ENCODE peak calls at places on chromosomes 2 and 18, in seven cellular contexts. N, B, D, G, S, U and P are unnamed samples.

GRCh38 chr2:148167241-148167766 is 146.4 kb downstream of the MBD5 start:
- DNase-seq in B (no peak), U (no peak), N (no peak), G (no peak), D (no peak), S (no peak), P (no peak)

GRCh38 chr2:98134138-98134537 is 47.2 kb downstream of the VWA3B start:
- DNase-seq in G (no peak), N (peak), U (no peak), D (no peak), S (no peak), B (peak), P (peak)

GRCh38 chr18:32483002-32483401 is 12.3 kb upstream of the GAREM1 start:
- DNase-seq in B (no peak), D (no peak), U (no peak), G (no peak), N (no peak), S (no peak), P (no peak)

GRCh38 chr2:67400560-67401464 is 3.7 kb downstream of the ETAA1 start:
- DNase-seq in B (no peak), S (no peak), D (no peak), N (no peak), U (peak), G (no peak), P (no peak)

GRCh38 chr18:61432590-61432989 is 99.4 kb downstream of the CDH20 start:
- DNase-seq in S (no peak), D (no peak), U (no peak), N (no peak), G (no peak), B (no peak), P (no peak)

GRCh38 chr18:63818212-63818611 is 43.0 kb downstream of the SERPINB7 start:
- DNase-seq in N (no peak), U (no peak), G (no peak), B (no peak), D (no peak), S (no peak), P (no peak)

GRCh38 chr18:54923339-54923956 is 35.8 kb downstream of the CCDC68 start:
- DNase-seq in S (no peak), N (no peak), B (no peak), U (no peak), D (no peak), G (no peak), P (no peak)

GRCh38 chr2:199306116-199306515 is 151.6 kb downstream of the SATB2 start:
- DNase-seq in N (no peak), S (no peak), G (no peak), D (no peak), B (no peak), U (no peak), P (no peak)

GRCh38 chr2:99085400-99085799 is 56.1 kb upstream of the C2orf15 start:
- DNase-seq in N (peak), D (no peak), S (no peak), G (peak), B (peak), U (no peak), P (no peak)

GRCh38 chr18:3816601-3817363 is 366.8 kb downstream of the TGIF1 start:
- DNase-seq in D (no peak), S (no peak), B (no peak), U (peak), G (no peak), N (no peak), P (no peak)

GRCh38 chr2:144454466-144455287 is 65.2 kb downstream of the ZEB2 start:
- DNase-seq in U (peak), D (no peak), B (no peak), S (no peak), G (no peak), N (no peak), P (no peak)

GRCh38 chr18:78826631-78827030 is 153.0 kb upstream of the SALL3 start:
- DNase-seq in D (no peak), N (no peak), S (no peak), B (no peak), U (no peak), G (no peak), P (no peak)

GRCh38 chr2:230658877-230659652 is 53.6 kb upstream of the CAB39 start:
- DNase-seq in G (no peak), B (no peak), N (no peak), U (no peak), S (no peak), D (no peak), P (no peak)
- H3K27ac ChIP-seq in G (no peak), B (no peak), N (no peak), U (no peak), S (no peak), D (no peak), P (peak)

GRCh38 chr2:9737053-9737875 is 106.0 kb upstream of the TAF1B start:
- DNase-seq in D (no peak), B (no peak), G (no peak), S (no peak), N (no peak), U (peak), P (no peak)
- H3K4me3 ChIP-seq in D (no peak), B (no peak), G (no peak), S (no peak), N (no peak), U (no peak), P (no peak)

DNA sequence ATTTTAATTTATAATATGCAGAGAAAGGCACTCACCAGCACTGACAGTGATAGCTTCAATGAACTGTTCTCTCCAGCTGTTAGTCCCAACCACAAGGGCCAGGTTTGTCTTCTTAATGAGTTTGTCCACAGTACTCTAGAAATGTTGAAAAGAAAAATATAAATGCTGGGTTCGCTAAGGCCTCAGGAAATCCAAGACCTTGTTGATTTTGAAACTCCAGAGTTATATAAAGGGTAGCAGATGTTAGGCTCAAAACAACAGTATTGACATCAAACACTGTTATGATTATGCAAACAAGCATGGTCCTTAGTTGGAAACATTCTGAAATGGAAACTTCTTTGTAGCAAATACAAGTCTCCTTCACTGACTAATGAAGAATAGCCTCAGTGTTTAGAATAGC is 291.2 kb downstream of the SLC8A1 start:
- DNase-seq in D (no peak), S (no peak), B (no peak), U (peak), N (no peak), G (no peak), P (no peak)
- TF ChIP-seq CTCF in D (no peak), S (no peak), B (no peak), U (no peak), N (no peak), G (no peak), P (no peak)

GRCh38 chr2:205297846-205298245 is 384.5 kb upstream of the NRP2 start:
- DNase-seq in B (no peak), U (peak), G (no peak), D (no peak), S (no peak), N (no peak), P (no peak)
- H3K27ac ChIP-seq in B (no peak), U (no peak), G (no peak), D (no peak), S (no peak), N (no peak), P (no peak)

DNA sequence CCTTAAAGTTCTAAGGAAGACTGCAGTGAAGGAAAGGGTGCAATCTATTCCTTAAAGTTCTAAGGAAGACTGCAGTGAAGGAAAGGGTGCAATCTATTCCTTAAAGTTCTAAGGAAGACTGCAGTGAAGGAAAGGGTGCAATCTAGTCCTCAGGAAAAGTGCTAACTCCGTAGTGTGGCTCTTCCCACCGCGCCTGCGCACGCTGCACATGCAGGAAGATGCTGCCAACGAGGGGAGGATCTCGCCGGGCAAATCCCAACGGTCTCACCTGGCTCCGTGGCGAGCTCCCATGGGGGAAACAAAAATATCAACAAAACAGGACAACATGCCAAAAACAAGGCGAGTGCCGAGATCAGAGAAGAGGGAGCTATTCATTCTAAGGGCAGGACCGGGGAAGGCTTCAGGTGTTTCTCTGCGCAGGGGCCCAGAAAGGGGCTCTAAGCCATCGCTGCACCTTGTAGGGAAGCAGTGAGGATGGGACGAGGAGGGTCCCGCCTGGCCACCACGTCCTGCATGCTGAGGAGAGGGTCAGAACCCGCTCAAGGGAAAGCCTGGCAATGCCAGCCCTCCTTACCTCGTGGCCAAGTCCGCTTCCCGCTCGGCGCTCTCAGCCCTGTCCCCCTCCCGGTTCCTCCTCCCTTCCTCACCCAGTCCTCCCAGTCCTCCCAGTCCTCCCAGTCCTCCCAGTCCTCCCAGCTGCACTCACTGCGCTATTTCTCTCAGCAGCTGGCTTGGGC is 24.5 kb downstream of the TIMM21 start:
- DNase-seq in D (no peak), G (no peak), U (no peak), N (no peak), S (no peak), B (no peak), P (no peak)
- H3K4me3 ChIP-seq in D (no peak), G (no peak), U (no peak), N (no peak), S (no peak), B (no peak), P (no peak)

GRCh38 chr2:173955867-173956266 is 9.3 kb downstream of the SP3 start:
- DNase-seq in S (no peak), N (no peak), D (no peak), U (no peak), G (no peak), B (no peak), P (no peak)

GRCh38 chr2:173957517-173957916 is 7.7 kb downstream of the SP3 start:
- DNase-seq in N (no peak), D (no peak), U (peak), G (no peak), S (no peak), B (no peak), P (no peak)

GRCh38 chr2:173953047-173953424 is 12.1 kb downstream of the SP3 start:
- DNase-seq in G (no peak), U (no peak), D (no peak), B (no peak), S (no peak), N (no peak), P (no peak)

GRCh38 chr2:173956454-173956853 is 8.7 kb downstream of the SP3 start:
- DNase-seq in S (no peak), D (no peak), N (no peak), U (no peak), G (no peak), B (no peak), P (no peak)

DNA sequence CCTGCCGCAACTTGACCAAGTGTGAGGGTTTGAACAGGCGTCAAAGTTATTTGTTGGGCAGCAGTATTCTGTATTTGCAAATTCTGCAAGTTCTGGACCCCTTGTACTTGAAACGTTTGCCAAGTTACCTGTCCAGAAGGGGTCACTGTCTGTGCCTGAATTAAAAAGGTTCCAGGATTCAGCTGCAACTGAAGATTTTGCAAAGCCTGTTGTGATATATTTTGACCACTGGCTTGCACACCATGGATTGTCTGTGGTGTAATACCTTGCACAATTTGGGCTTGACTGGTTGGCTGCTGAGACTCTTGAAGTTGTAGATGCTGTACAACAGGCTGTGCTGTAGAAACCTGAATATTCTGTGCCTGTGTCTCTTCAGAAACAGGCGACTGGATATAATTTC is 10.2 kb downstream of the SP3 start:
- DNase-seq in D (no peak), U (no peak), B (no peak), S (no peak), G (no peak), N (no peak), P (no peak)
- TF ChIP-seq CTCF in D (no peak), U (no peak), B (no peak), S (no peak), G (no peak), N (peak), P (no peak)

GRCh38 chr2:190674966-190675650 is 26.2 kb downstream of the NAB1 start:
- DNase-seq in S (no peak), N (no peak), B (no peak), D (no peak), U (no peak), G (no peak), P (no peak)
- H3K27ac ChIP-seq in S (no peak), N (peak), B (no peak), D (no peak), U (no peak), G (peak), P (no peak)

DNA sequence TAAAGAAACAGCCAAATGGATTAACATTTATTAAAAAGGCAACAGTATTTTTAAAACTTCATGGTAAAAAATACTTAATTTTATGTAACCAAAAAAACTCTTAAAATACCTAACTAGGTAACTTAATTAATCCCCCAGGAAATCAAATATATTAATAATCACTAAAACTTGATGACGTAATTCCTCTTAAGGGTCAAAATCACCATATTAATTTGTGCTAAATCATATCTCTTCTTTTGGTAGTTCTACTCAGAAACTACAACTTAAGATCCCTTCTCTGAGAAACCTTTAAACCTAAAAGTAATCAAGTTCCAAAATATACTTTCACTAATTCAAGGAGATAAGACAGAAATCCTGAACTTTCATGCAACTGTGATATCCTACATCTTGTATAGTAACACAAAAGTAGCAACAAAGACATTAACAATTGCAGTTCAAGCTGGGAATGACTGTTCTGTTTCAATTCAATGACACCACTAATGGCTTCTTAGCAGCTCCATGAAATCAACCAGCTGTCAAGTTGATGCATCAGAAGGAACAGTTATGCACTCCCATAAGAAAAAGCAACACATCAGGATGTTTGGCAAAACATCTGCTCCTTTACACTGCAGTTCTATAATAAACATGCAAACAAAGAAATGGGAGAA is 4.0 kb downstream of the BAZ2B start:
- DNase-seq in U (peak), S (no peak), N (peak), D (no peak), G (peak), B (peak), P (no peak)
- H3K4me3 ChIP-seq in U (no peak), S (no peak), N (peak), D (peak), G (peak), B (peak), P (no peak)